ENCODE peak calls at places on chromosomes 5 and 9, in four cellular contexts. One of them, this sample, is unnamed. For H3K27me3, the result is how much of the 10 kb centered on the place peaks cover.

GRCh38 chr9:89519393-89519805 is 21.5 kb upstream of the SEMA4D start:
- DNase-seq in upper lobe of right lung: no peak
- DNase-seq in MM.1S: peak
- DNase-seq in lower lobe of right lung: no peak
- DNase-seq in this sample: no peak

GRCh38 chr9:133656211-133657119 is 20.3 kb downstream of the DBH start:
- DNase-seq in MM.1S: no peak
- DNase-seq in upper lobe of right lung: no peak
- DNase-seq in lower lobe of right lung: no peak
- DNase-seq in this sample: no peak

GRCh38 chr5:80659111-80659510 is 4.3 kb upstream of the DHFR start:
- DNase-seq in lower lobe of right lung: no peak
- DNase-seq in MM.1S: no peak
- DNase-seq in upper lobe of right lung: no peak
- DNase-seq in this sample: no peak

GRCh38 chr9:88805217-88805943 is 185.9 kb upstream of the S1PR3 start:
- DNase-seq in MM.1S: no peak
- DNase-seq in upper lobe of right lung: no peak
- DNase-seq in lower lobe of right lung: no peak
- DNase-seq in this sample: no peak

GRCh38 chr9:27276182-27277030 is 20.5 kb downstream of the EQTN start:
- DNase-seq in lower lobe of right lung: no peak
- DNase-seq in MM.1S: peak
- DNase-seq in upper lobe of right lung: no peak
- DNase-seq in this sample: no peak

GRCh38 chr9:133356391-133357091 is at the start of the genes SURF1 and SURF2:
- DNase-seq in MM.1S: peak
- DNase-seq in upper lobe of right lung: peak
- DNase-seq in lower lobe of right lung: peak
- DNase-seq in this sample: peak

GRCh38 chr5:55568629-55569512 is 34.1 kb upstream of the PLPP1 start:
- DNase-seq in MM.1S: no peak
- DNase-seq in lower lobe of right lung: no peak
- DNase-seq in upper lobe of right lung: no peak
- DNase-seq in this sample: no peak

GRCh38 chr5:37533851-37534250 is 154.7 kb downstream of the WDR70 start:
- DNase-seq in lower lobe of right lung: no peak
- DNase-seq in MM.1S: no peak
- DNase-seq in upper lobe of right lung: no peak
- DNase-seq in this sample: no peak

GRCh38 chr5:19701731-19702130 is 286.3 kb downstream of the CDH18 start:
- DNase-seq in MM.1S: no peak
- DNase-seq in lower lobe of right lung: no peak
- DNase-seq in upper lobe of right lung: no peak
- DNase-seq in this sample: no peak

GRCh38 chr9:91933556-91934352 is 16.3 kb downstream of the ROR2 start:
- DNase-seq in upper lobe of right lung: no peak
- DNase-seq in lower lobe of right lung: no peak
- DNase-seq in MM.1S: peak
- DNase-seq in this sample: no peak

GRCh38 chr5:71887680-71888079 is 168.6 kb downstream of the CARTPT start:
- DNase-seq in MM.1S: peak
- DNase-seq in upper lobe of right lung: no peak
- DNase-seq in lower lobe of right lung: no peak
- DNase-seq in this sample: no peak

GRCh38 chr5:170345971-170346370 is 43.2 kb downstream of the KCNMB1 start:
- DNase-seq in lower lobe of right lung: no peak
- DNase-seq in upper lobe of right lung: no peak
- DNase-seq in MM.1S: no peak
- DNase-seq in this sample: no peak
- H3K27me3 ChIP-seq in lower lobe of right lung: under half
- H3K27me3 ChIP-seq in upper lobe of right lung: under half
- H3K27me3 ChIP-seq in MM.1S: under half
- H3K27me3 ChIP-seq in this sample: under half

GRCh38 chr9:117412841-117413240 is 2.0 kb downstream of the ASTN2 start:
- DNase-seq in lower lobe of right lung: no peak
- DNase-seq in upper lobe of right lung: no peak
- DNase-seq in MM.1S: no peak
- DNase-seq in this sample: no peak

GRCh38 chr9:117414906-117415583 is at the start of gene ASTN2:
- DNase-seq in MM.1S: peak
- DNase-seq in upper lobe of right lung: no peak
- DNase-seq in lower lobe of right lung: no peak
- DNase-seq in this sample: no peak

GRCh38 chr9:117415584-117415937 is 704 bp upstream of the ASTN2 start:
- DNase-seq in MM.1S: no peak
- DNase-seq in lower lobe of right lung: no peak
- DNase-seq in upper lobe of right lung: no peak
- DNase-seq in this sample: no peak

GRCh38 chr9:117413346-117414219 is 1.3 kb downstream of the ASTN2 start:
- DNase-seq in upper lobe of right lung: no peak
- DNase-seq in MM.1S: no peak
- DNase-seq in lower lobe of right lung: no peak
- DNase-seq in this sample: no peak

GRCh38 chr9:117414220-117414905 is 494 bp downstream of the ASTN2 start:
- DNase-seq in MM.1S: peak
- DNase-seq in lower lobe of right lung: no peak
- DNase-seq in upper lobe of right lung: peak
- DNase-seq in this sample: no peak
- H3K4me3 ChIP-seq in MM.1S: peak
- H3K4me3 ChIP-seq in lower lobe of right lung: peak
- H3K4me3 ChIP-seq in upper lobe of right lung: no peak
- H3K4me3 ChIP-seq in this sample: peak

DNA sequence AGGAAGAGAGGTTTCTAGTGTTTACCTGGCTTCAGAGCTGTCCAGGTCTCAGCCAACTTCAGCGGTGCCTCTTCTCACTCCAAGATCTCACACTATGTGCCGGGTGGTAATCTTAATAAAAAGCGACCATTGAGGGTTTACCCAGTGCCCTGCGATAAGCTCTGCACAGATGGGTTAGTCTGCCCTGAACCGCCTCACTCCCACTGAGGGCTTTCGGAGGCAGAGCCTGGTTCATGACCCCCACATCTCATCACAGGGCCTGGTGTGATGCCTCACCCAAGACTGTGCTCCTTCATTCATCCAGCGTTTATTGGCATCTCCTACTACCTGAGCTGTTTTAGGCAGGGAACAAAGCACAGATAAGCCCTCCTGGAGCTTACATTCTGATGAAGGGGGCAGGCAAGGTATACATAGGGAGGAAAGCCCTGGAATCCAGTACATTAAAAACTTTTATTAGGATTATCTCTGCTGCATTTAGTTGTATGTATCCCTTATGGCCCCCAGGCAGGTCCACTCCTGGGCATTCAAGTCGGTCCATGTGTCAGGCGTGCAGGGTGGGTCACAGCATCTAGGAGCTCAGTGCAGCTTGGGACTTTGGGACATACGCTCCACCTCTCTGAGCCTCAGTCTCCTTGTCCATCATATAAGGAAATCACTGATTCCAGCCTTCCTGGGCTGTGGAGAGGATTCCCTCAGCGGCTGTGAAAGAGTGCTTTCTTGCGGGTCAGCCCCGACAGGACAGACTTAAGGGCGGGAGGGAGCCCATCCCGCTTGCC is 613 bp upstream of the COL15A1 start:
- DNase-seq in lower lobe of right lung: no peak
- DNase-seq in MM.1S: no peak
- DNase-seq in upper lobe of right lung: no peak
- DNase-seq in this sample: no peak
- H3K27ac ChIP-seq in lower lobe of right lung: no peak
- H3K27ac ChIP-seq in MM.1S: no peak
- H3K27ac ChIP-seq in upper lobe of right lung: no peak
- H3K27ac ChIP-seq in this sample: peak

GRCh38 chr9:137052293-137052692 is 1.6 kb downstream of the ENTPD2 start:
- DNase-seq in MM.1S: no peak
- DNase-seq in lower lobe of right lung: no peak
- DNase-seq in upper lobe of right lung: no peak
- DNase-seq in this sample: no peak
- H3K27me3 ChIP-seq in MM.1S: half or more
- H3K27me3 ChIP-seq in lower lobe of right lung: half or more
- H3K27me3 ChIP-seq in upper lobe of right lung: half or more
- H3K27me3 ChIP-seq in this sample: half or more

GRCh38 chr5:100535060-100536005 is at the start of gene FAM174A:
- DNase-seq in lower lobe of right lung: peak
- DNase-seq in upper lobe of right lung: peak
- DNase-seq in MM.1S: peak
- DNase-seq in this sample: peak

GRCh38 chr5:100542086-100542485 is 6.9 kb downstream of the FAM174A start:
- DNase-seq in upper lobe of right lung: no peak
- DNase-seq in lower lobe of right lung: no peak
- DNase-seq in MM.1S: no peak
- DNase-seq in this sample: no peak

GRCh38 chr5:100539519-100539918 is 4.3 kb downstream of the FAM174A start:
- DNase-seq in upper lobe of right lung: no peak
- DNase-seq in MM.1S: no peak
- DNase-seq in lower lobe of right lung: no peak
- DNase-seq in this sample: no peak

GRCh38 chr5:100537946-100538345 is 2.8 kb downstream of the FAM174A start:
- DNase-seq in MM.1S: no peak
- DNase-seq in upper lobe of right lung: no peak
- DNase-seq in lower lobe of right lung: no peak
- DNase-seq in this sample: no peak
- H3K4me3 ChIP-seq in MM.1S: no peak
- H3K4me3 ChIP-seq in upper lobe of right lung: no peak
- H3K4me3 ChIP-seq in lower lobe of right lung: no peak
- H3K4me3 ChIP-seq in this sample: no peak